ENCODE peak calls at places on chromosome 16, in ten cellular contexts. B is HFF-Myc; Y is stimulated activated CD4-positive, alpha-beta T cell treated with anti-CD3 and anti-CD28 coated beads, Interleukin-15, amount 100 ng/mL, for 24 hours; K is CD4-positive, alpha-beta memory T cell; J is activated naive CD4-positive, alpha-beta T cell; A is brain pericyte; G is T-helper 2 cell; H is skeletal muscle cell; T is HuH-7.5; R is ACHN. W is an unnamed sample.

GRCh38 chr16:54446639-54447038 is 160.1 kb upstream of the IRX3 start:
- DNase-seq in B (no peak), Y (no peak), K (no peak), J (no peak), A (no peak), G (no peak), H (peak), T (no peak), R (peak), W (no peak)

GRCh38 chr16:58455750-58456149 is 44.2 kb upstream of the NDRG4 start:
- DNase-seq in B (no peak), Y (no peak), K (no peak), J (no peak), A (no peak), G (no peak), H (no peak), T (no peak), R (no peak), W (no peak)

GRCh38 chr16:74450236-74450635 is 29.0 kb upstream of the CLEC18B start:
- DNase-seq in B (no peak), Y (no peak), K (no peak), J (no peak), A (no peak), G (no peak), H (no peak), T (no peak), R (no peak), W (no peak)

GRCh38 chr16:89904606-89905510 is 13.8 kb upstream of the MC1R start:
- DNase-seq in B (no peak), Y (no peak), K (no peak), J (no peak), A (no peak), G (no peak), H (no peak), T (no peak), R (no peak), W (no peak)

GRCh38 chr16:11356573-11357331 is 11.5 kb downstream of the RMI2 start:
- DNase-seq in B (no peak), Y (peak), K (no peak), J (no peak), A (no peak), G (peak), H (no peak), T (peak), R (peak), W (peak)

GRCh38 chr16:49659356-49659755 is 196.6 kb downstream of the ZNF423 start:
- DNase-seq in B (no peak), Y (no peak), K (no peak), J (no peak), A (no peak), G (no peak), H (no peak), T (no peak), R (no peak), W (no peak)

GRCh38 chr16:15946257-15947044 is 3.0 kb upstream of the ABCC1 start:
- DNase-seq in B (peak), Y (no peak), K (no peak), J (no peak), A (no peak), G (no peak), H (peak), T (no peak), R (no peak), W (peak)

GRCh38 chr16:1156983-1157638 is 4.2 kb downstream of the CACNA1H start:
- DNase-seq in B (no peak), Y (no peak), K (no peak), J (no peak), A (no peak), G (no peak), H (no peak), T (no peak), R (no peak), W (no peak)

GRCh38 chr16:66948034-66948821 is 12.8 kb upstream of the CES3 start:
- DNase-seq in B (no peak), Y (peak), K (peak), J (no peak), A (no peak), G (no peak), H (no peak), T (no peak), R (peak), W (no peak)

GRCh38 chr16:87404764-87405625 is 12.9 kb downstream of the MAP1LC3B start:
- DNase-seq in B (no peak), Y (no peak), K (no peak), J (no peak), A (no peak), G (no peak), H (no peak), T (no peak), R (no peak), W (no peak)

GRCh38 chr16:25109643-25110042 is 1.9 kb upstream of the LCMT1 start:
- DNase-seq in B (peak), Y (no peak), K (no peak), J (no peak), A (peak), G (no peak), H (peak), T (no peak), R (peak), W (no peak)

GRCh38 chr16:11181889-11182279 is 74.1 kb downstream of the SOCS1 start:
- DNase-seq in B (no peak), Y (peak), K (no peak), J (no peak), A (no peak), G (peak), H (no peak), T (no peak), R (peak), W (no peak)

GRCh38 chr16:11424118-11424460 is 78.8 kb downstream of the RMI2 start:
- DNase-seq in B (no peak), Y (no peak), K (no peak), J (no peak), A (no peak), G (no peak), H (no peak), T (no peak), R (no peak), W (no peak)

GRCh38 chr16:24568392-24568791 is 29.0 kb downstream of the RBBP6 start:
- DNase-seq in B (no peak), Y (no peak), K (no peak), J (no peak), A (no peak), G (no peak), H (no peak), T (no peak), R (peak), W (no peak)

GRCh38 chr16:65126845-65127624 is 5.2 kb upstream of the CDH11 start:
- DNase-seq in B (no peak), Y (no peak), K (no peak), J (no peak), A (no peak), G (no peak), H (no peak), T (no peak), R (no peak), W (no peak)

GRCh38 chr16:73304008-73304814 is 256.3 kb upstream of the ZFHX3 start:
- DNase-seq in B (no peak), Y (no peak), K (no peak), J (no peak), A (no peak), G (no peak), H (no peak), T (no peak), R (no peak), W (no peak)

GRCh38 chr16:20904507-20905079 is 4.0 kb downstream of the LYRM1 start:
- DNase-seq in B (no peak), Y (peak), K (peak), J (no peak), A (no peak), G (peak), H (no peak), T (no peak), R (no peak), W (no peak)

GRCh38 chr16:912684-913613 is 57.8 kb downstream of the LMF1 start:
- DNase-seq in B (no peak), Y (no peak), K (no peak), J (no peak), A (no peak), G (no peak), H (peak), T (no peak), R (no peak), W (no peak)

GRCh38 chr16:69532761-69533459 is 32.9 kb upstream of the NFAT5 start:
- DNase-seq in B (no peak), Y (no peak), K (no peak), J (no peak), A (no peak), G (no peak), H (no peak), T (no peak), R (no peak), W (no peak)

GRCh38 chr16:67917852-67918236 is 13.8 kb downstream of the CTRL start:
- DNase-seq in B (peak), Y (peak), K (no peak), J (no peak), A (no peak), G (no peak), H (peak), T (no peak), R (peak), W (no peak)

GRCh38 chr16:4511441-4512082 is 27.0 kb downstream of the CDIP1 start:
- DNase-seq in B (no peak), Y (peak), K (no peak), J (no peak), A (no peak), G (no peak), H (no peak), T (peak), R (peak), W (no peak)

W was measured in NCI-H774.